ENCODE peak calls at places on chromosome 14, in eight cellular contexts. One of them, this sample, is unnamed. For H3K27me3, the result is how much of the 10 kb centered on the place peaks cover.

GRCh38 chr14:99564256-99564902 is 39.6 kb downstream of the CCDC85C start:
- DNase-seq in left ventricle myocardium inferior: peak
- DNase-seq in AG04450: peak
- DNase-seq in suprapubic skin: no peak
- DNase-seq in brain microvascular endothelial cell: peak
- DNase-seq in SK-N-SH: peak
- DNase-seq in testis: peak
- DNase-seq in BE2C: peak
- DNase-seq in this sample: peak

GRCh38 chr14:24372701-24373416 is 4.9 kb downstream of the NFATC4 start:
- DNase-seq in BE2C: peak
- DNase-seq in brain microvascular endothelial cell: peak
- DNase-seq in testis: no peak
- DNase-seq in left ventricle myocardium inferior: peak
- DNase-seq in suprapubic skin: no peak
- DNase-seq in SK-N-SH: peak
- DNase-seq in AG04450: no peak
- DNase-seq in this sample: no peak

GRCh38 chr14:60349663-60350365 is 100.8 kb downstream of the PPM1A start:
- DNase-seq in testis: peak
- DNase-seq in BE2C: peak
- DNase-seq in left ventricle myocardium inferior: no peak
- DNase-seq in SK-N-SH: peak
- DNase-seq in AG04450: peak
- DNase-seq in suprapubic skin: no peak
- DNase-seq in brain microvascular endothelial cell: peak
- DNase-seq in this sample: no peak

GRCh38 chr14:59450716-59451115 is 14.5 kb downstream of the GPR135 start:
- DNase-seq in brain microvascular endothelial cell: no peak
- DNase-seq in suprapubic skin: no peak
- DNase-seq in testis: no peak
- DNase-seq in SK-N-SH: no peak
- DNase-seq in left ventricle myocardium inferior: no peak
- DNase-seq in AG04450: no peak
- DNase-seq in BE2C: no peak
- DNase-seq in this sample: no peak

GRCh38 chr14:99350751-99351150 is 78.8 kb upstream of the BCL11B start:
- DNase-seq in AG04450: no peak
- DNase-seq in left ventricle myocardium inferior: no peak
- DNase-seq in suprapubic skin: peak
- DNase-seq in BE2C: no peak
- DNase-seq in testis: no peak
- DNase-seq in brain microvascular endothelial cell: no peak
- DNase-seq in SK-N-SH: peak
- DNase-seq in this sample: no peak

GRCh38 chr14:99158646-99159165 is 113.3 kb downstream of the BCL11B start:
- DNase-seq in BE2C: no peak
- DNase-seq in left ventricle myocardium inferior: no peak
- DNase-seq in testis: no peak
- DNase-seq in AG04450: no peak
- DNase-seq in brain microvascular endothelial cell: no peak
- DNase-seq in SK-N-SH: no peak
- DNase-seq in suprapubic skin: no peak
- DNase-seq in this sample: no peak

GRCh38 chr14:51333901-51334432 is 93.9 kb downstream of the TMX1 start:
- DNase-seq in brain microvascular endothelial cell: no peak
- DNase-seq in BE2C: no peak
- DNase-seq in SK-N-SH: no peak
- DNase-seq in AG04450: no peak
- DNase-seq in suprapubic skin: no peak
- DNase-seq in left ventricle myocardium inferior: peak
- DNase-seq in testis: no peak
- DNase-seq in this sample: no peak

GRCh38 chr14:106436310-106436905 is 910.0 kb downstream of the TMEM121 start:
- DNase-seq in SK-N-SH: no peak
- DNase-seq in testis: peak
- DNase-seq in left ventricle myocardium inferior: peak
- DNase-seq in AG04450: no peak
- DNase-seq in brain microvascular endothelial cell: no peak
- DNase-seq in suprapubic skin: no peak
- DNase-seq in BE2C: peak
- DNase-seq in this sample: peak

GRCh38 chr14:96590190-96590860 is 88.1 kb downstream of the PAPOLA start:
- DNase-seq in testis: no peak
- DNase-seq in left ventricle myocardium inferior: no peak
- DNase-seq in AG04450: no peak
- DNase-seq in SK-N-SH: no peak
- DNase-seq in brain microvascular endothelial cell: no peak
- DNase-seq in suprapubic skin: peak
- DNase-seq in BE2C: no peak
- DNase-seq in this sample: no peak
- H3K27me3 ChIP-seq in testis: under half
- H3K27me3 ChIP-seq in left ventricle myocardium inferior: half or more
- H3K27me3 ChIP-seq in AG04450: half or more
- H3K27me3 ChIP-seq in SK-N-SH: under half
- H3K27me3 ChIP-seq in brain microvascular endothelial cell: under half
- H3K27me3 ChIP-seq in suprapubic skin: under half
- H3K27me3 ChIP-seq in BE2C: under half
- H3K27me3 ChIP-seq in this sample: under half

GRCh38 chr14:104715416-104715815 is 8.6 kb upstream of the ADSS1 start:
- DNase-seq in AG04450: no peak
- DNase-seq in testis: no peak
- DNase-seq in left ventricle myocardium inferior: no peak
- DNase-seq in SK-N-SH: no peak
- DNase-seq in BE2C: peak
- DNase-seq in suprapubic skin: no peak
- DNase-seq in brain microvascular endothelial cell: no peak
- DNase-seq in this sample: no peak
- TF ChIP-seq CTCF in AG04450: no peak
- TF ChIP-seq CTCF in testis: no peak
- TF ChIP-seq CTCF in left ventricle myocardium inferior: no peak
- TF ChIP-seq CTCF in SK-N-SH: no peak
- TF ChIP-seq CTCF in BE2C: no peak
- TF ChIP-seq CTCF in suprapubic skin: no peak
- TF ChIP-seq CTCF in brain microvascular endothelial cell: no peak
- TF ChIP-seq CTCF in this sample: no peak

DNA sequence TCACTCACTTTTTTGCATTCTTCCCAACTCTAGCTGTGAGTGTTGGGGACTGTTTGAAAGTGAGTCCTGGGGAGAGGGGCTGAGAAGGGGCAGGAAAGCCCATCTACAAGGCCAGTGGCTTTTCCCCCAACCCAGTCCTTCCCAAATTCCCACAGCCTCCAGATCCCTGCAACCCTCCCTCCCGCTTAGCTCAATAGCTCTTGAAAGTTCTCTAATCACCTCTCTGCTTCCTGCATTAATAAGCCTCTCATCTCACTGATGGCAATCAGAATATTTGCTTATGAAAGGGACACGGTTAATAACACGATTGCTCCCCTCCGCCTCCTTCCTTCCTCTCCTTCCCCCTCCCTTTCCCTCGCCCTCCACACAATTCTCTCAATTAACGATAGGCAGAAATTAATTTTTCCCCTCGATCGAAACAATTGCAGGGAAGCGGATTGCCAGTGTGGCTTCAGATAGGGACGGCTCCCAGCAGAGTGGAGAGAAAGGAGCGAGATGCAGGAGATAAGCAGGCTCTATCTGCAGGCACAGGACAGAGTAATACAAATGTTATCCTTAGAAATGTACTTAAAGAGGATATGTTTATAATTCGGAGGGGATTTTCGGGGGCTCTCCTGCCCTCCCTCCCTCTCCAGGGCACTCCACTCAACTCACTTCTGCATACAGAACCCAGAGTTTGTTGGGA is 15.1 kb upstream of the GPATCH2L start:
- DNase-seq in BE2C: peak
- DNase-seq in testis: no peak
- DNase-seq in brain microvascular endothelial cell: no peak
- DNase-seq in left ventricle myocardium inferior: no peak
- DNase-seq in AG04450: no peak
- DNase-seq in SK-N-SH: peak
- DNase-seq in suprapubic skin: no peak
- DNase-seq in this sample: no peak
- H3K27me3 ChIP-seq in BE2C: under half
- H3K27me3 ChIP-seq in testis: under half
- H3K27me3 ChIP-seq in brain microvascular endothelial cell: under half
- H3K27me3 ChIP-seq in left ventricle myocardium inferior: half or more
- H3K27me3 ChIP-seq in AG04450: half or more
- H3K27me3 ChIP-seq in SK-N-SH: half or more
- H3K27me3 ChIP-seq in suprapubic skin: half or more
- H3K27me3 ChIP-seq in this sample: under half

GRCh38 chr14:54708161-54708560 is 141.2 kb downstream of the SAMD4A start:
- DNase-seq in AG04450: no peak
- DNase-seq in testis: no peak
- DNase-seq in brain microvascular endothelial cell: no peak
- DNase-seq in SK-N-SH: no peak
- DNase-seq in left ventricle myocardium inferior: no peak
- DNase-seq in BE2C: no peak
- DNase-seq in suprapubic skin: no peak
- DNase-seq in this sample: no peak

GRCh38 chr14:54708982-54709381 is 142.1 kb downstream of the SAMD4A start:
- DNase-seq in suprapubic skin: no peak
- DNase-seq in brain microvascular endothelial cell: no peak
- DNase-seq in BE2C: no peak
- DNase-seq in SK-N-SH: no peak
- DNase-seq in left ventricle myocardium inferior: no peak
- DNase-seq in testis: no peak
- DNase-seq in AG04450: no peak
- DNase-seq in this sample: no peak

GRCh38 chr14:54704768-54705167 is 137.8 kb downstream of the SAMD4A start:
- DNase-seq in AG04450: no peak
- DNase-seq in left ventricle myocardium inferior: no peak
- DNase-seq in suprapubic skin: no peak
- DNase-seq in SK-N-SH: no peak
- DNase-seq in testis: no peak
- DNase-seq in brain microvascular endothelial cell: no peak
- DNase-seq in BE2C: no peak
- DNase-seq in this sample: no peak

GRCh38 chr14:54709444-54709843 is 142.5 kb downstream of the SAMD4A start:
- DNase-seq in AG04450: no peak
- DNase-seq in BE2C: no peak
- DNase-seq in brain microvascular endothelial cell: no peak
- DNase-seq in left ventricle myocardium inferior: no peak
- DNase-seq in SK-N-SH: no peak
- DNase-seq in suprapubic skin: no peak
- DNase-seq in testis: no peak
- DNase-seq in this sample: no peak

GRCh38 chr14:54706768-54707167 is 139.8 kb downstream of the SAMD4A start:
- DNase-seq in testis: no peak
- DNase-seq in brain microvascular endothelial cell: no peak
- DNase-seq in AG04450: no peak
- DNase-seq in suprapubic skin: no peak
- DNase-seq in BE2C: no peak
- DNase-seq in SK-N-SH: no peak
- DNase-seq in left ventricle myocardium inferior: no peak
- DNase-seq in this sample: no peak
- TF ChIP-seq CTCF in testis: no peak
- TF ChIP-seq CTCF in brain microvascular endothelial cell: no peak
- TF ChIP-seq CTCF in AG04450: no peak
- TF ChIP-seq CTCF in suprapubic skin: no peak
- TF ChIP-seq CTCF in BE2C: no peak
- TF ChIP-seq CTCF in SK-N-SH: no peak
- TF ChIP-seq CTCF in left ventricle myocardium inferior: no peak
- TF ChIP-seq CTCF in this sample: no peak

GRCh38 chr14:76729195-76729594 is 32.1 kb upstream of the VASH1 start:
- DNase-seq in testis: peak
- DNase-seq in BE2C: no peak
- DNase-seq in brain microvascular endothelial cell: no peak
- DNase-seq in suprapubic skin: no peak
- DNase-seq in SK-N-SH: no peak
- DNase-seq in left ventricle myocardium inferior: no peak
- DNase-seq in AG04450: no peak
- DNase-seq in this sample: no peak

GRCh38 chr14:76724827-76725550 is 36.3 kb upstream of the VASH1 start:
- DNase-seq in brain microvascular endothelial cell: no peak
- DNase-seq in testis: no peak
- DNase-seq in AG04450: no peak
- DNase-seq in BE2C: no peak
- DNase-seq in SK-N-SH: no peak
- DNase-seq in suprapubic skin: no peak
- DNase-seq in left ventricle myocardium inferior: no peak
- DNase-seq in this sample: no peak

GRCh38 chr14:76727403-76727802 is 33.9 kb upstream of the VASH1 start:
- DNase-seq in AG04450: no peak
- DNase-seq in BE2C: no peak
- DNase-seq in SK-N-SH: no peak
- DNase-seq in suprapubic skin: no peak
- DNase-seq in left ventricle myocardium inferior: no peak
- DNase-seq in testis: no peak
- DNase-seq in brain microvascular endothelial cell: no peak
- DNase-seq in this sample: no peak

GRCh38 chr14:76726551-76726961 is 34.7 kb upstream of the VASH1 start:
- DNase-seq in SK-N-SH: no peak
- DNase-seq in BE2C: no peak
- DNase-seq in testis: no peak
- DNase-seq in brain microvascular endothelial cell: no peak
- DNase-seq in AG04450: no peak
- DNase-seq in left ventricle myocardium inferior: peak
- DNase-seq in suprapubic skin: no peak
- DNase-seq in this sample: no peak

GRCh38 chr14:76729953-76730505 is 31.2 kb upstream of the VASH1 start:
- DNase-seq in testis: no peak
- DNase-seq in BE2C: no peak
- DNase-seq in AG04450: no peak
- DNase-seq in suprapubic skin: no peak
- DNase-seq in left ventricle myocardium inferior: no peak
- DNase-seq in SK-N-SH: no peak
- DNase-seq in brain microvascular endothelial cell: no peak
- DNase-seq in this sample: no peak
- H3K27me3 ChIP-seq in testis: under half
- H3K27me3 ChIP-seq in BE2C: under half
- H3K27me3 ChIP-seq in AG04450: under half
- H3K27me3 ChIP-seq in suprapubic skin: under half
- H3K27me3 ChIP-seq in left ventricle myocardium inferior: under half
- H3K27me3 ChIP-seq in SK-N-SH: under half
- H3K27me3 ChIP-seq in brain microvascular endothelial cell: under half
- H3K27me3 ChIP-seq in this sample: under half

DNA sequence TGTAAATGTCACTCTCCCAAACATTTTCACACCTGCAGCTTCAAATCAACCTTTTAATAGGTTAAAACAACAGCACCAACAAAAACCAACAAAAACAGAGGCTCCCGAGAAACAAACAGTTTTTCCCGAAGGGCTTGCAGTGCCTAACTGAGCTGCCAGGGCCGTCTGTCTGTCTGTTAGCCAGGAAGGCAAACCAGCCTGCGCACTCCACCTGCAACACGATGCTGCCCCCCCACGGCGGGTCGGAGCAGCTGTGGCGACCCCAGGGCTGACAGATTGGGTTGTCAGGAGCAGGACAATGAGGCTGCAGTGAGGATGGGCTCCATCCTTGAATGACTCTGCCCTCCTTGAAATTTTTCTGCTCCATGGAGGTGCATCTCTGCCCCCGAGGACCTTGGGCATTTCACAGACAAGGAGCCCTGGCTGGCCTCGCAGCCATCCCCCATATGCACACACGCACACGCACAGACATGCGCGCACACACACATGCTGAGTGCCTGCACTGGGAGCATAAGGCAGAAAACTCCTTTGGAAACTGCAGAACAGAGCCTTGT is 2.6 kb downstream of the RTL1 start:
- DNase-seq in BE2C: peak
- DNase-seq in suprapubic skin: peak
- DNase-seq in brain microvascular endothelial cell: no peak
- DNase-seq in left ventricle myocardium inferior: no peak
- DNase-seq in testis: peak
- DNase-seq in AG04450: no peak
- DNase-seq in SK-N-SH: peak
- DNase-seq in this sample: peak
- TF ChIP-seq CTCF in BE2C: peak
- TF ChIP-seq CTCF in suprapubic skin: no peak
- TF ChIP-seq CTCF in brain microvascular endothelial cell: peak
- TF ChIP-seq CTCF in left ventricle myocardium inferior: no peak
- TF ChIP-seq CTCF in testis: no peak
- TF ChIP-seq CTCF in AG04450: peak
- TF ChIP-seq CTCF in SK-N-SH: peak
- TF ChIP-seq CTCF in this sample: no peak

This sample was measured in pancreas.